ENCODE peak calls at places on chromosomes 4 and X, in seven cellular contexts. One of them, this sample, is unnamed.

GRCh38 chr4:2862528-2862927 is 18.9 kb downstream of the ADD1 start:
- DNase-seq in HCT116: peak
- DNase-seq in A549: no peak
- DNase-seq in SK-N-SH: no peak
- DNase-seq in Panc1: no peak
- DNase-seq in GM12878: no peak
- DNase-seq in GM23338: peak
- DNase-seq in this sample: no peak

GRCh38 chr4:157128395-157128794 is 52.4 kb downstream of the GLRB start:
- DNase-seq in HCT116: peak
- DNase-seq in A549: no peak
- DNase-seq in SK-N-SH: peak
- DNase-seq in Panc1: peak
- DNase-seq in GM12878: no peak
- DNase-seq in GM23338: peak
- DNase-seq in this sample: no peak

GRCh38 chr4:151218343-151218742 is 58.6 kb upstream of the PRSS48 start:
- DNase-seq in HCT116: no peak
- DNase-seq in A549: no peak
- DNase-seq in SK-N-SH: no peak
- DNase-seq in Panc1: no peak
- DNase-seq in GM12878: no peak
- DNase-seq in GM23338: no peak
- DNase-seq in this sample: no peak

GRCh38 chr4:26779224-26779623 is 81.4 kb upstream of the STIM2 start:
- DNase-seq in HCT116: no peak
- DNase-seq in A549: no peak
- DNase-seq in SK-N-SH: no peak
- DNase-seq in Panc1: no peak
- DNase-seq in GM12878: no peak
- DNase-seq in GM23338: no peak
- DNase-seq in this sample: no peak

GRCh38 chr4:137851435-137851834 is 319.1 kb upstream of the PCDH18 start:
- DNase-seq in HCT116: no peak
- DNase-seq in A549: no peak
- DNase-seq in SK-N-SH: no peak
- DNase-seq in Panc1: no peak
- DNase-seq in GM12878: no peak
- DNase-seq in GM23338: no peak
- DNase-seq in this sample: no peak

GRCh38 chr4:106898621-106899230 is 137.4 kb downstream of the DKK2 start:
- DNase-seq in HCT116: peak
- DNase-seq in A549: peak
- DNase-seq in SK-N-SH: peak
- DNase-seq in Panc1: peak
- DNase-seq in GM12878: no peak
- DNase-seq in GM23338: peak
- DNase-seq in this sample: peak

GRCh38 chr4:87005369-87005689 is 70.5 kb downstream of the AFF1 start:
- DNase-seq in HCT116: no peak
- DNase-seq in A549: no peak
- DNase-seq in SK-N-SH: no peak
- DNase-seq in Panc1: no peak
- DNase-seq in GM12878: no peak
- DNase-seq in GM23338: no peak
- DNase-seq in this sample: peak

GRCh38 chr4:165403667-165404066 is 24.9 kb downstream of the CPE start:
- DNase-seq in HCT116: no peak
- DNase-seq in A549: no peak
- DNase-seq in SK-N-SH: peak
- DNase-seq in Panc1: no peak
- DNase-seq in GM12878: no peak
- DNase-seq in GM23338: peak
- DNase-seq in this sample: no peak

GRCh38 chr4:1797861-1798529 is 4.9 kb downstream of the FGFR3 start:
- DNase-seq in HCT116: no peak
- DNase-seq in A549: no peak
- DNase-seq in SK-N-SH: no peak
- DNase-seq in Panc1: no peak
- DNase-seq in GM12878: no peak
- DNase-seq in GM23338: no peak
- DNase-seq in this sample: no peak

GRCh38 chrX:7266261-7266660 is 118.3 kb upstream of the PUDP start:
- DNase-seq in HCT116: no peak
- DNase-seq in A549: no peak
- DNase-seq in SK-N-SH: no peak
- DNase-seq in Panc1: no peak
- DNase-seq in GM12878: no peak
- DNase-seq in GM23338: no peak
- DNase-seq in this sample: no peak

GRCh38 chr4:148355442-148356123 is 86.6 kb downstream of the NR3C2 start:
- DNase-seq in HCT116: no peak
- DNase-seq in A549: no peak
- DNase-seq in SK-N-SH: peak
- DNase-seq in Panc1: no peak
- DNase-seq in GM12878: no peak
- DNase-seq in GM23338: no peak
- DNase-seq in this sample: no peak

GRCh38 chrX:69215161-69215560 is 49.9 kb upstream of the PJA1 start:
- DNase-seq in HCT116: no peak
- DNase-seq in A549: no peak
- DNase-seq in SK-N-SH: no peak
- DNase-seq in Panc1: no peak
- DNase-seq in GM12878: no peak
- DNase-seq in GM23338: no peak
- DNase-seq in this sample: no peak

GRCh38 chr4:8310306-8310705 is 40.8 kb downstream of the HTRA3 start:
- DNase-seq in HCT116: no peak
- DNase-seq in A549: no peak
- DNase-seq in SK-N-SH: no peak
- DNase-seq in Panc1: no peak
- DNase-seq in GM12878: no peak
- DNase-seq in GM23338: no peak
- DNase-seq in this sample: no peak

GRCh38 chr4:144283496-144283895 is 143.0 kb upstream of the GYPA start:
- DNase-seq in HCT116: no peak
- DNase-seq in A549: no peak
- DNase-seq in SK-N-SH: no peak
- DNase-seq in Panc1: no peak
- DNase-seq in GM12878: no peak
- DNase-seq in GM23338: no peak
- DNase-seq in this sample: no peak

GRCh38 chr4:100489316-100489715 is 28.5 kb downstream of the EMCN start:
- DNase-seq in HCT116: no peak
- DNase-seq in A549: no peak
- DNase-seq in SK-N-SH: no peak
- DNase-seq in Panc1: no peak
- DNase-seq in GM12878: no peak
- DNase-seq in GM23338: no peak
- DNase-seq in this sample: no peak

GRCh38 chr4:39464886-39465501 is 6.1 kb downstream of the LIAS start:
- DNase-seq in HCT116: peak
- DNase-seq in A549: peak
- DNase-seq in SK-N-SH: peak
- DNase-seq in Panc1: no peak
- DNase-seq in GM12878: no peak
- DNase-seq in GM23338: no peak
- DNase-seq in this sample: peak

GRCh38 chrX:38341442-38341841 is 11.0 kb upstream of the OTC start:
- DNase-seq in HCT116: no peak
- DNase-seq in A549: no peak
- DNase-seq in SK-N-SH: no peak
- DNase-seq in Panc1: no peak
- DNase-seq in GM12878: no peak
- DNase-seq in GM23338: no peak
- DNase-seq in this sample: no peak

GRCh38 chr4:74418063-74418670 is 26.8 kb upstream of the AREG start:
- DNase-seq in HCT116: peak
- DNase-seq in A549: peak
- DNase-seq in SK-N-SH: no peak
- DNase-seq in Panc1: peak
- DNase-seq in GM12878: no peak
- DNase-seq in GM23338: no peak
- DNase-seq in this sample: no peak

GRCh38 chr4:158604369-158604768 is 67.3 kb downstream of the C4orf46 start:
- DNase-seq in HCT116: no peak
- DNase-seq in A549: no peak
- DNase-seq in SK-N-SH: no peak
- DNase-seq in Panc1: no peak
- DNase-seq in GM12878: no peak
- DNase-seq in GM23338: no peak
- DNase-seq in this sample: no peak

GRCh38 chr4:158597879-158598596 is 73.6 kb downstream of the C4orf46 start:
- DNase-seq in HCT116: no peak
- DNase-seq in A549: no peak
- DNase-seq in SK-N-SH: no peak
- DNase-seq in Panc1: no peak
- DNase-seq in GM12878: no peak
- DNase-seq in GM23338: no peak
- DNase-seq in this sample: no peak

GRCh38 chr4:158599150-158599549 is 72.5 kb downstream of the C4orf46 start:
- DNase-seq in HCT116: no peak
- DNase-seq in A549: no peak
- DNase-seq in SK-N-SH: no peak
- DNase-seq in Panc1: no peak
- DNase-seq in GM12878: no peak
- DNase-seq in GM23338: no peak
- DNase-seq in this sample: peak
- TF ChIP-seq REST in HCT116: no peak
- TF ChIP-seq REST in A549: no peak
- TF ChIP-seq REST in SK-N-SH: no peak
- TF ChIP-seq REST in Panc1: no peak
- TF ChIP-seq REST in GM12878: no peak
- TF ChIP-seq REST in GM23338: no peak
- TF ChIP-seq REST in this sample: no peak

DNA sequence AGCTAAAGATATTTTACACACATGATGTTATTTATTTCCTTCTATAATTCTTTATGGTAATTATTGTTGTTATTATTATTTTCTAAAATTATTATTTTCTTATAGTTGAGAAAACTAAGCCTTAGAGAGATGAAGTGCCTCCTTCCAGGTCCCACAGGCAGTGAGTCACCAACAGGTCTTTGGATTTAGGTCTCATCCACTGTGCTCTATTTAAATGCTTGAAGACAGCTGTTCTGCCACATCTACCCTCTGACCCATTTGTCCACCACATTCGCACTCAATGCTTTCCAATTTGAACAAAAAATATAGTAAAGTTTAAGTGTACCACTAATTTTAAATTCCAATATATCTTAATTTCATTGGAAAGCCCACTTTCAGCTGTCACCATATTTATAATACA is 566.4 kb downstream of the PPARGC1A start:
- DNase-seq in HCT116: no peak
- DNase-seq in A549: no peak
- DNase-seq in SK-N-SH: no peak
- DNase-seq in Panc1: no peak
- DNase-seq in GM12878: no peak
- DNase-seq in GM23338: no peak
- DNase-seq in this sample: no peak
- TF ChIP-seq REST in HCT116: no peak
- TF ChIP-seq REST in A549: no peak
- TF ChIP-seq REST in SK-N-SH: no peak
- TF ChIP-seq REST in Panc1: no peak
- TF ChIP-seq REST in GM12878: no peak
- TF ChIP-seq REST in GM23338: no peak
- TF ChIP-seq REST in this sample: no peak

GRCh38 chrX:29902004-29902403 is 313.4 kb upstream of the MAGEB2 start:
- DNase-seq in HCT116: no peak
- DNase-seq in A549: no peak
- DNase-seq in SK-N-SH: no peak
- DNase-seq in Panc1: no peak
- DNase-seq in GM12878: no peak
- DNase-seq in GM23338: no peak
- DNase-seq in this sample: no peak

DNA sequence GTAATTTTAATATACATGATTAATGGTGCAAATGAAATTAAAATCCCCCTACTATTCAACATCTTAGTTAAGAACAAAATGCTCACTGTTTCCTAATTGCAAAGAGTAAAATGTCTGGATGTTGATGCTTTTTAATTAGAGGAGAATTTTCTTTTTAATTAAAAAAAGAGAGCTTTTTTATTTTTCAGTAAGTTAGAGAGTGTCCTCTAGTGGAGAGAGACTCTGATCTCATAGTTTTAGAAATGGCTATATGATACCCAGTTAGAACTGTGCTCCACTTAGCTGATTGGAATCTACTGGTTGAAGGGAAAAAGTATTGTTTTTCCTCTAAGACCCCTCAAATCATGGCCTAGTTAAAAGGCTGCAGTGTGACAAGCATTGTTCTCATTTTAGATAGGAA is 312.0 kb upstream of the MAGEB2 start:
- DNase-seq in HCT116: no peak
- DNase-seq in A549: no peak
- DNase-seq in SK-N-SH: no peak
- DNase-seq in Panc1: no peak
- DNase-seq in GM12878: no peak
- DNase-seq in GM23338: peak
- DNase-seq in this sample: no peak
- TF ChIP-seq REST in HCT116: no peak
- TF ChIP-seq REST in A549: no peak
- TF ChIP-seq REST in SK-N-SH: no peak
- TF ChIP-seq REST in Panc1: no peak
- TF ChIP-seq REST in GM12878: no peak
- TF ChIP-seq REST in GM23338: no peak
- TF ChIP-seq REST in this sample: no peak

GRCh38 chr4:185580699-185581098 is 45.4 kb upstream of the PDLIM3 start:
- DNase-seq in HCT116: no peak
- DNase-seq in A549: no peak
- DNase-seq in SK-N-SH: no peak
- DNase-seq in Panc1: no peak
- DNase-seq in GM12878: no peak
- DNase-seq in GM23338: no peak
- DNase-seq in this sample: no peak
- TF ChIP-seq REST in HCT116: no peak
- TF ChIP-seq REST in A549: no peak
- TF ChIP-seq REST in SK-N-SH: no peak
- TF ChIP-seq REST in Panc1: no peak
- TF ChIP-seq REST in GM12878: no peak
- TF ChIP-seq REST in GM23338: no peak
- TF ChIP-seq REST in this sample: no peak

GRCh38 chrX:276588-277171 is 4.5 kb upstream of the PLCXD1 start:
- DNase-seq in HCT116: no peak
- DNase-seq in A549: peak
- DNase-seq in SK-N-SH: peak
- DNase-seq in Panc1: no peak
- DNase-seq in GM12878: no peak
- DNase-seq in GM23338: no peak
- DNase-seq in this sample: no peak
- TF ChIP-seq REST in HCT116: no peak
- TF ChIP-seq REST in A549: no peak
- TF ChIP-seq REST in SK-N-SH: no peak
- TF ChIP-seq REST in Panc1: no peak
- TF ChIP-seq REST in GM12878: no peak
- TF ChIP-seq REST in GM23338: no peak
- TF ChIP-seq REST in this sample: no peak

This sample was measured in HL-60.